ENCODE peak calls at places on chromosome 2, in six cellular contexts. S is upper lobe of right lung, F is left lung, N is AG04450, H is choroid plexus epithelial cell, J is esophagus squamous epithelium. C is an unnamed sample.

GRCh38 chr2:215851091-215851490 is 162.3 kb downstream of the MREG start:
- DNase-seq in S (no peak), F (no peak), N (no peak), H (peak), J (no peak), C (no peak)

GRCh38 chr2:234081970-234082822 is 31.7 kb downstream of the SPP2 start:
- DNase-seq in S (peak), F (no peak), N (no peak), H (no peak), J (no peak), C (no peak)

GRCh38 chr2:144559242-144559641 is 39.3 kb upstream of the ZEB2 start:
- DNase-seq in S (no peak), F (no peak), N (no peak), H (no peak), J (no peak), C (no peak)

GRCh38 chr2:39418491-39418890 is 18.6 kb downstream of the MAP4K3 start:
- DNase-seq in S (no peak), F (no peak), N (no peak), H (no peak), J (no peak), C (no peak)

GRCh38 chr2:186699742-186700141 is 5.9 kb downstream of the FAM171B start:
- DNase-seq in S (no peak), F (no peak), N (no peak), H (no peak), J (no peak), C (no peak)

GRCh38 chr2:224178085-224178484 is 139.0 kb upstream of the SERPINE2 start:
- DNase-seq in S (no peak), F (no peak), N (peak), H (peak), J (no peak), C (no peak)

GRCh38 chr2:104818249-104818648 is 35.7 kb upstream of the POU3F3 start:
- DNase-seq in S (no peak), F (no peak), N (no peak), H (no peak), J (no peak), C (no peak)

GRCh38 chr2:71756280-71756906 is 303.0 kb downstream of the DYSF start:
- DNase-seq in S (no peak), F (no peak), N (no peak), H (peak), J (no peak), C (no peak)

GRCh38 chr2:115183144-115183543 is 740.7 kb downstream of the DPP10 start:
- DNase-seq in S (no peak), F (no peak), N (no peak), H (no peak), J (no peak), C (no peak)

GRCh38 chr2:100893753-100894530 is 74.0 kb downstream of the NPAS2 start:
- DNase-seq in S (no peak), F (no peak), N (no peak), H (no peak), J (no peak), C (no peak)

GRCh38 chr2:187369471-187369870 is 78.6 kb downstream of the CALCRL start:
- DNase-seq in S (no peak), F (no peak), N (no peak), H (no peak), J (no peak), C (no peak)

GRCh38 chr2:86107031-86107430 is 996 bp downstream of the PTCD3 start:
- DNase-seq in S (no peak), F (no peak), N (no peak), H (no peak), J (no peak), C (no peak)

GRCh38 chr2:39735648-39736047 is 43.4 kb downstream of the THUMPD2 start:
- DNase-seq in S (no peak), F (no peak), N (no peak), H (no peak), J (no peak), C (no peak)

GRCh38 chr2:135011633-135012032 is 35.6 kb downstream of the MAP3K19 start:
- DNase-seq in S (no peak), F (no peak), N (no peak), H (no peak), J (no peak), C (no peak)

GRCh38 chr2:120883607-120884405 is 148.1 kb downstream of the GLI2 start:
- DNase-seq in S (no peak), F (peak), N (no peak), H (no peak), J (no peak), C (no peak)

GRCh38 chr2:113754989-113755689 is 1.3 kb downstream of the SLC35F5 start:
- DNase-seq in S (no peak), F (no peak), N (no peak), H (peak), J (no peak), C (no peak)

GRCh38 chr2:65129276-65129612 is 662 bp downstream of the RAB1A start:
- DNase-seq in S (no peak), F (no peak), N (no peak), H (peak), J (no peak), C (no peak)

GRCh38 chr2:115946891-115947290 is 1504.5 kb downstream of the DPP10 start:
- DNase-seq in S (no peak), F (no peak), N (no peak), H (no peak), J (no peak), C (no peak)

GRCh38 chr2:31515586-31515985 is 65.2 kb downstream of the SRD5A2 start:
- DNase-seq in S (no peak), F (no peak), N (no peak), H (no peak), J (no peak), C (no peak)

GRCh38 chr2:11145350-11145749 is 9.9 kb upstream of the SLC66A3 start:
- DNase-seq in S (no peak), F (no peak), N (no peak), H (no peak), J (no peak), C (no peak)

GRCh38 chr2:71901466-71901865 is 246.2 kb downstream of the CYP26B1 start:
- DNase-seq in S (no peak), F (no peak), N (no peak), H (no peak), J (no peak), C (no peak)

GRCh38 chr2:47485177-47485576 is 82.2 kb downstream of the MSH2 start:
- DNase-seq in S (no peak), F (no peak), N (no peak), H (no peak), J (no peak), C (no peak)

GRCh38 chr2:234794866-234795265 is 157.0 kb upstream of the SH3BP4 start:
- DNase-seq in S (no peak), F (no peak), N (no peak), H (no peak), J (no peak), C (no peak)

DNA sequence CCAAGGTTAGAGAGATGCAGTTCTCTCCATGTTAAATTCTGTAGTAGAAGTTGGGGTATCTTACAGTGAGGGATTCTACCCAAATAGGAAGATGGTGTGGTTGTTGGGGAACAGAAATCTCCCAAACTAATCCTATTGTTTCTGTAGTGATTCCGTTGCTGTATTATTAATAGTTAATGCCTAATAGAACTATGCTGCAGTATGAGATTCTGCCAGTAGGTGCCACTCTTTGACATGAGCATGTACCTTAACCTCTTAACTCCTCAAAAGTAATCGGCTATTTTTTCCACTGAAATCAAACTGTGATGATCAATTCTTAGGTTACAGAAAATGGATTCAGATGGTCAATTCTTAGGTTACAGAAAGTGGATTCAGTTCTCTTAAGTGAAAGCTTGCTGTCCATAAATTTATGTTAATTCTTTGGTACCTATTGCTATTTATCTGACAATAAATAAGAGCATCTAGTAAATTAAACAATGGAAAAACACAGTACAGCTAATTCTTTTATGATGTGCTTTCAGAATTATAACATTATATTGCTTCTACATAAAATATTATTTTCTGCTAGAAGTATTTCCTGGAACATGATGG is 97.9 kb upstream of the DLX2 start:
- DNase-seq in S (no peak), F (no peak), N (no peak), H (peak), J (no peak), C (peak)
- TF ChIP-seq CTCF in S (peak), F (peak), N (peak), H (peak), J (no peak), C (peak)

DNA sequence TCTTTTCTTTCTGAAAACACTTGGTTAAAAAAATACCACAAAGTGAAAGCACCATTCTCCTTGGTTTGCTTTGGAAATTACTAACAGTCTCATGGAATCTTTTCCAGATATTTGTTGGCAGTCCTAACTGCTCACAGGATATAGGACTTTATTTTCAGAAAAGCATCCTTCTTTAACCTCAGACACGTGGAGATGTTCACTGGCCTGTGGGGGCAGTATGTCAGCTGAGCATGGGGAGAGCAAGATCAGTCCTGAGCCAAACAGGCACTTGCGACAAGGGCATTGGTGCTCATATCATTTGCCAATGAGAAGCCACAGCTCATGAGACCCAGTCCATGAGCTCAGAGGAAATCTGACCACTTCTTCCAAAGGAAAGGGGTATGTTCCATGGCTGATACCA is 371.9 kb downstream of the NBAS start:
- DNase-seq in S (no peak), F (no peak), N (no peak), H (no peak), J (no peak), C (no peak)
- TF ChIP-seq CTCF in S (no peak), F (no peak), N (no peak), H (no peak), J (no peak), C (no peak)

GRCh38 chr2:25960920-25961319 is 21.4 kb downstream of the KIF3C start:
- DNase-seq in S (no peak), F (no peak), N (no peak), H (peak), J (no peak), C (no peak)

GRCh38 chr2:25960396-25960795 is 21.9 kb downstream of the KIF3C start:
- DNase-seq in S (no peak), F (no peak), N (no peak), H (no peak), J (no peak), C (no peak)

GRCh38 chr2:25955869-25956535 is 26.3 kb downstream of the KIF3C start:
- DNase-seq in S (no peak), F (no peak), N (no peak), H (peak), J (no peak), C (no peak)

GRCh38 chr2:25955036-25955435 is 27.3 kb downstream of the KIF3C start:
- DNase-seq in S (no peak), F (no peak), N (no peak), H (no peak), J (no peak), C (no peak)

GRCh38 chr2:25957743-25958142 is 24.6 kb downstream of the KIF3C start:
- DNase-seq in S (no peak), F (no peak), N (no peak), H (no peak), J (no peak), C (no peak)
- TF ChIP-seq CTCF in S (no peak), F (no peak), N (no peak), H (no peak), J (no peak), C (no peak)

GRCh38 chr2:44148997-44149396 is 19.7 kb upstream of the PPM1B start:
- DNase-seq in S (no peak), F (no peak), N (no peak), H (no peak), J (no peak), C (no peak)

GRCh38 chr2:44155577-44156446 is 12.9 kb upstream of the PPM1B start:
- DNase-seq in S (no peak), F (no peak), N (no peak), H (no peak), J (no peak), C (no peak)

GRCh38 chr2:44152865-44153264 is 15.8 kb upstream of the PPM1B start:
- DNase-seq in S (no peak), F (no peak), N (no peak), H (no peak), J (no peak), C (no peak)

GRCh38 chr2:44150473-44150872 is 18.2 kb upstream of the PPM1B start:
- DNase-seq in S (no peak), F (no peak), N (no peak), H (no peak), J (no peak), C (no peak)
- TF ChIP-seq CTCF in S (no peak), F (no peak), N (no peak), H (no peak), J (no peak), C (no peak)

GRCh38 chr2:232316382-232317190 is 62.0 kb upstream of the ALPP start:
- DNase-seq in S (no peak), F (no peak), N (no peak), H (no peak), J (no peak), C (no peak)
- TF ChIP-seq CTCF in S (no peak), F (no peak), N (no peak), H (no peak), J (no peak), C (no peak)